ENCODE peak calls at places on chromosomes 4 and X, in six cellular contexts. B, T, D, I, M and X are unnamed samples.

GRCh38 chr4:180664766-180665368 is 1578.3 kb upstream of the TENM3 start:
- DNase-seq in M (peak), I (peak), D (peak), B (peak), T (peak), X (peak)

GRCh38 chr4:15659768-15660394 is 4.7 kb upstream of the FBXL5 start:
- DNase-seq in D (no peak), B (no peak), M (peak), I (no peak), T (no peak), X (no peak)

GRCh38 chrX:15745179-15745578 is 7.1 kb downstream of the CA5B start:
- DNase-seq in I (no peak), M (no peak), T (no peak), D (no peak), B (no peak), X (no peak)

GRCh38 chrX:54248309-54248708 is 65.3 kb upstream of the FAM120C start:
- DNase-seq in B (no peak), M (peak), D (peak), T (no peak), I (no peak), X (no peak)

GRCh38 chrX:30735839-30736238 is 82.6 kb downstream of the GK start:
- DNase-seq in B (peak), D (peak), I (no peak), M (peak), T (peak), X (peak)

GRCh38 chr4:108072300-108072699 is 82.6 kb downstream of the HADH start:
- DNase-seq in D (no peak), B (no peak), M (no peak), T (no peak), I (no peak), X (no peak)

GRCh38 chr4:2797188-2797544 is 4.3 kb downstream of the SH3BP2 start:
- DNase-seq in M (no peak), D (no peak), T (no peak), B (no peak), I (no peak), X (peak)

GRCh38 chr4:20022471-20022870 is 229.2 kb upstream of the SLIT2 start:
- DNase-seq in D (no peak), T (no peak), I (no peak), B (no peak), M (no peak), X (no peak)

GRCh38 chr4:152325831-152326230 is 210.1 kb downstream of the FBXW7 start:
- DNase-seq in I (no peak), M (no peak), T (no peak), B (no peak), D (no peak), X (no peak)

GRCh38 chr4:138300616-138301015 is 58.5 kb upstream of the SLC7A11 start:
- DNase-seq in M (no peak), T (no peak), D (no peak), B (no peak), I (no peak), X (no peak)

GRCh38 chrX:132909643-132910042 is 48.8 kb downstream of the HS6ST2 start:
- DNase-seq in M (no peak), D (no peak), T (no peak), B (no peak), I (no peak), X (no peak)

GRCh38 chr4:53130896-53131561 is 234.8 kb downstream of the SCFD2 start:
- DNase-seq in M (no peak), T (no peak), D (no peak), I (no peak), B (no peak), X (no peak)

GRCh38 chrX:8730812-8731578 is 942 bp downstream of the ANOS1 start:
- DNase-seq in D (no peak), M (no peak), I (no peak), B (no peak), T (no peak), X (no peak)

GRCh38 chrX:79367907-79368306 is 773 bp upstream of the ITM2A start:
- DNase-seq in I (no peak), T (no peak), B (no peak), M (no peak), D (no peak), X (no peak)

GRCh38 chrX:79365591-79365990 is 1.5 kb downstream of the ITM2A start:
- DNase-seq in T (no peak), B (no peak), M (no peak), D (no peak), I (no peak), X (no peak)

GRCh38 chrX:79366556-79366887 is 612 bp downstream of the ITM2A start:
- DNase-seq in B (no peak), T (no peak), I (no peak), M (no peak), D (no peak), X (no peak)

GRCh38 chrX:79369871-79370270 is 2.7 kb upstream of the ITM2A start:
- DNase-seq in T (no peak), D (no peak), M (no peak), B (no peak), I (no peak), X (no peak)

GRCh38 chrX:79366888-79367749 is at the start of gene ITM2A:
- DNase-seq in D (no peak), M (peak), B (peak), T (peak), I (no peak), X (peak)
- TF ChIP-seq POLR2A in D (no peak), M (no peak), B (no peak), T (no peak), I (peak), X (peak)

GRCh38 chr4:87420431-87420830 is 1.9 kb upstream of the NUDT9 start:
- DNase-seq in T (no peak), M (no peak), B (no peak), D (no peak), I (no peak), X (no peak)

GRCh38 chr4:87422104-87423052 is at the start of gene NUDT9:
- DNase-seq in B (peak), I (peak), D (peak), M (peak), T (peak), X (peak)

GRCh38 chr4:87414806-87415205 is 7.6 kb upstream of the NUDT9 start:
- DNase-seq in B (no peak), D (no peak), I (no peak), M (no peak), T (no peak), X (no peak)

GRCh38 chr4:87419578-87420249 is 2.7 kb upstream of the NUDT9 start:
- DNase-seq in B (no peak), I (no peak), M (peak), D (no peak), T (no peak), X (no peak)

DNA sequence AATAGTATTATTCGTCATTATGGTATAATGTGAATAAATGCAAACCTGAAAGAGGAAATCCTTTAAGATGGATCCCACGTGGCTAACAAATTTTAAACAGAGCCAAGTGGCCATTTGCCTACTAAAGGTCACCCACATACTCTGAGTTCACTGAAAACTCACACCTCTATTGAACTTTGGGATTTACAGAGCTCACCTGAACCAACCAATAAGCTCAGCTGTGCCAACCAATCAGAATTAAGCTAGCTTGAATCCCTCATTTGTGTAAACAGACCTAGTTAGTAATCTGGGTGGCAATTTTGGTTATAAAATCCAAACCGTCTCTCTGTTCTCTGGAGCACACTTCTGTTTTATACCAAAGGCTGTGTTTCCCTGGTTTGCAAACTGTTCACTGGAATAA is 5.4 kb upstream of the NUDT9 start:
- DNase-seq in D (no peak), I (no peak), B (no peak), M (no peak), T (no peak), X (no peak)
- H3K27ac ChIP-seq in D (no peak), I (no peak), B (no peak), M (no peak), T (no peak), X (no peak)

GRCh38 chr4:89243741-89244252 is 63.8 kb downstream of the GPRIN3 start:
- DNase-seq in T (no peak), B (no peak), I (no peak), D (no peak), M (no peak), X (no peak)
- TF ChIP-seq CTCF in T (no peak), B (no peak), I (no peak), D (no peak), M (no peak), X (no peak)

GRCh38 chr4:81319657-81320056 is 104.6 kb upstream of the PRKG2 start:
- DNase-seq in D (no peak), M (no peak), T (no peak), B (no peak), I (no peak), X (no peak)
- TF ChIP-seq POLR2A in D (no peak), M (no peak), T (no peak), B (no peak), I (no peak), X (no peak)

GRCh38 chr4:184733654-184734524 is at the start of gene CENPU:
- DNase-seq in B (peak), T (peak), I (peak), M (peak), D (peak), X (peak)

GRCh38 chr4:184734758-184735157 is 862 bp upstream of the CENPU start:
- DNase-seq in M (no peak), I (no peak), B (no peak), T (no peak), D (no peak), X (no peak)

GRCh38 chr4:184731056-184731455 is 2.8 kb downstream of the CENPU start:
- DNase-seq in M (no peak), T (no peak), B (no peak), I (no peak), D (no peak), X (no peak)

GRCh38 chr4:184728858-184729257 is 5.0 kb downstream of the CENPU start:
- DNase-seq in T (no peak), D (no peak), M (peak), I (no peak), B (no peak), X (no peak)

DNA sequence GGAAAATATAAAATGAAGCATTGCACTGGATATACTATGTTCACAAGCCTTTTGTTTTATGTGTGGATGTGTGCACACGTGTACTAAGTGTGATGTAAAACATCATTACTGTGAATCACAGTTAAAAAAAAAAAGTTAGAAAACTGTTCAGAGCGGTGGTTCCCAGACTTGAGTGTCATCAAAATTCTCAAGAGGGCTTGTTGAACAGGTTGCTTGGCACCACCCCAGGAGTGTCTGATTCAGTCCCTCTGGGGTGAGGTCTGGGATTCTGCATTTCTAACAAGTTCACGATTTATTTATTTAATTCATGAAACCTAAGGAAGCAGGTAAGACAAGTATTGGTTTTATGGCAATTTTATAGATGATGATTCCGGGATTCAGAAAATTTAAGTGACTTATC is 1.8 kb downstream of the CENPU start:
- DNase-seq in D (no peak), M (no peak), I (no peak), T (no peak), B (no peak), X (no peak)
- H3K27ac ChIP-seq in D (no peak), M (no peak), I (no peak), T (no peak), B (no peak), X (no peak)

GRCh38 chr4:112145820-112146813 is 863 bp downstream of the FAM241A start:
- DNase-seq in B (peak), D (peak), I (peak), M (peak), T (peak), X (peak)
- TF ChIP-seq CTCF in B (peak), D (no peak), I (no peak), M (no peak), T (no peak), X (no peak)